ENCODE peak calls at places on chromosomes 4 and X, in nine cellular contexts. T is GM10248; S is anterior cingulate cortex; V is stimulated activated CD4-positive, alpha-beta T cell treated with anti-CD3 and anti-CD28 coated beads, Interleukin-4, amount 100 ng/mL, for 1 hour; X is occipital lobe; D is Jurkat, Clone E6-1; M is NCI-H2171 treated with DMSO at 0.1 percent for 48 hours; U is AG08395; A is NCI-H1436. C is an unnamed sample.

GRCh38 chr4:5992171-5993062 is 25.8 kb downstream of the C4orf50 start:
- DNase-seq in T (no peak), S (no peak), V (no peak), X (no peak), D (no peak), M (no peak), U (no peak), A (peak; percentile 77), C (no peak)

GRCh38 chrX:19750028-19750786 is 137.2 kb downstream of the SH3KBP1 start:
- DNase-seq in T (no peak), S (no peak), V (no peak), X (no peak), D (no peak), M (no peak), U (no peak), A (no peak), C (no peak)

GRCh38 chr4:142404191-142404611 is 441.9 kb downstream of the INPP4B start:
- DNase-seq in T (no peak), S (no peak), V (peak; percentile 30), X (no peak), D (no peak), M (no peak), U (peak; percentile 70), A (no peak), C (peak; percentile 70)

GRCh38 chr4:20464381-20464780 is 212.7 kb downstream of the SLIT2 start:
- DNase-seq in T (no peak), S (no peak), V (no peak), X (no peak), D (no peak), M (no peak), U (peak; percentile 53), A (no peak), C (peak; percentile 65)

GRCh38 chr4:2070421-2071251 is 11.5 kb downstream of the NAT8L start:
- DNase-seq in T (no peak), S (no peak), V (no peak), X (no peak), D (no peak), M (no peak), U (no peak), A (no peak), C (no peak)

GRCh38 chr4:1880332-1880731 is 9.1 kb downstream of the NSD2 start:
- DNase-seq in T (no peak), S (no peak), V (no peak), X (no peak), D (no peak), M (no peak), U (no peak), A (no peak), C (no peak)

GRCh38 chr4:111736516-111736915 is 408.7 kb upstream of the FAM241A start:
- DNase-seq in T (no peak), S (no peak), V (no peak), X (no peak), D (no peak), M (no peak), U (no peak), A (no peak), C (no peak)

GRCh38 chr4:140326395-140326993 is 47.0 kb upstream of the SCOC start:
- DNase-seq in T (no peak), S (no peak), V (no peak), X (peak; percentile 2), D (peak; percentile 20), M (no peak), U (peak; percentile 72), A (no peak), C (peak; percentile 70)

GRCh38 chrX:10077425-10078188 is 79.2 kb upstream of the CLCN4 start:
- DNase-seq in T (no peak), S (no peak), V (no peak), X (no peak), D (peak; percentile 6), M (no peak), U (peak; percentile 39), A (no peak), C (no peak)

GRCh38 chr4:88991746-88992145 is 65.2 kb downstream of the FAM13A start:
- DNase-seq in T (no peak), S (no peak), V (no peak), X (no peak), D (no peak), M (no peak), U (no peak), A (no peak), C (no peak)